ENCODE peak calls at places on chromosomes 11 and 22, in eight cellular contexts. One of them, this sample, is unnamed.

GRCh38 chr22:45211848-45212247 is 28.8 kb downstream of the KIAA0930 start:
- DNase-seq in cardiac muscle cell: no peak
- DNase-seq in G401: no peak
- DNase-seq in neural crest cell: no peak
- DNase-seq in stimulated activated naive CD4-positive, alpha-beta T cell: no peak
- DNase-seq in OCI-M1: no peak
- DNase-seq in Daoy: no peak
- DNase-seq in activated naive CD4-positive, alpha-beta T cell: no peak
- DNase-seq in this sample: no peak

GRCh38 chr11:72609045-72609444 is 65.2 kb downstream of the PDE2A start:
- DNase-seq in cardiac muscle cell: peak; percentile 54
- DNase-seq in G401: no peak
- DNase-seq in neural crest cell: no peak
- DNase-seq in stimulated activated naive CD4-positive, alpha-beta T cell: no peak
- DNase-seq in OCI-M1: peak; percentile 87
- DNase-seq in Daoy: no peak
- DNase-seq in activated naive CD4-positive, alpha-beta T cell: no peak
- DNase-seq in this sample: peak; percentile 70

GRCh38 chr11:118313242-118313641 is 8.7 kb downstream of the CD3E start:
- DNase-seq in cardiac muscle cell: peak; percentile 7
- DNase-seq in G401: no peak
- DNase-seq in neural crest cell: no peak
- DNase-seq in stimulated activated naive CD4-positive, alpha-beta T cell: no peak
- DNase-seq in OCI-M1: no peak
- DNase-seq in Daoy: no peak
- DNase-seq in activated naive CD4-positive, alpha-beta T cell: no peak
- DNase-seq in this sample: peak; percentile 51

GRCh38 chr11:37623778-37624177 is 1025.7 kb upstream of the RAG2 start:
- DNase-seq in cardiac muscle cell: no peak
- DNase-seq in G401: no peak
- DNase-seq in neural crest cell: no peak
- DNase-seq in stimulated activated naive CD4-positive, alpha-beta T cell: no peak
- DNase-seq in OCI-M1: no peak
- DNase-seq in Daoy: no peak
- DNase-seq in activated naive CD4-positive, alpha-beta T cell: no peak
- DNase-seq in this sample: no peak

GRCh38 chr11:92008249-92008648 is 216.4 kb upstream of the FAT3 start:
- DNase-seq in cardiac muscle cell: no peak
- DNase-seq in G401: no peak
- DNase-seq in neural crest cell: no peak
- DNase-seq in stimulated activated naive CD4-positive, alpha-beta T cell: no peak
- DNase-seq in OCI-M1: no peak
- DNase-seq in Daoy: no peak
- DNase-seq in activated naive CD4-positive, alpha-beta T cell: no peak
- DNase-seq in this sample: no peak

GRCh38 chr11:57340228-57340627 is 2.1 kb downstream of the P2RX3 start:
- DNase-seq in cardiac muscle cell: peak; percentile 46
- DNase-seq in G401: no peak
- DNase-seq in neural crest cell: peak; percentile 39
- DNase-seq in stimulated activated naive CD4-positive, alpha-beta T cell: no peak
- DNase-seq in OCI-M1: peak; percentile 33
- DNase-seq in Daoy: peak; percentile 52
- DNase-seq in activated naive CD4-positive, alpha-beta T cell: no peak
- DNase-seq in this sample: peak; percentile 62

GRCh38 chr22:45478108-45478771 is 24.4 kb upstream of the FBLN1 start:
- DNase-seq in cardiac muscle cell: peak; percentile 30
- DNase-seq in G401: no peak
- DNase-seq in neural crest cell: no peak
- DNase-seq in stimulated activated naive CD4-positive, alpha-beta T cell: no peak
- DNase-seq in OCI-M1: no peak
- DNase-seq in Daoy: no peak
- DNase-seq in activated naive CD4-positive, alpha-beta T cell: no peak
- DNase-seq in this sample: no peak

GRCh38 chr22:33300165-33300564 is 242.0 kb upstream of the SYN3 start:
- DNase-seq in cardiac muscle cell: no peak
- DNase-seq in G401: no peak
- DNase-seq in neural crest cell: no peak
- DNase-seq in stimulated activated naive CD4-positive, alpha-beta T cell: no peak
- DNase-seq in OCI-M1: no peak
- DNase-seq in Daoy: no peak
- DNase-seq in activated naive CD4-positive, alpha-beta T cell: no peak
- DNase-seq in this sample: no peak

GRCh38 chr11:75468534-75469340 is 35.7 kb upstream of the KLHL35 start:
- DNase-seq in cardiac muscle cell: peak; percentile 93
- DNase-seq in G401: no peak
- DNase-seq in neural crest cell: peak; percentile 30
- DNase-seq in stimulated activated naive CD4-positive, alpha-beta T cell: no peak
- DNase-seq in OCI-M1: peak; percentile 68
- DNase-seq in Daoy: peak; percentile 26
- DNase-seq in activated naive CD4-positive, alpha-beta T cell: no peak
- DNase-seq in this sample: peak; percentile 28

GRCh38 chr11:65301491-65302329 is 13.0 kb upstream of the CDC42EP2 start:
- DNase-seq in cardiac muscle cell: peak; percentile 79
- DNase-seq in G401: no peak
- DNase-seq in neural crest cell: peak; percentile 58
- DNase-seq in stimulated activated naive CD4-positive, alpha-beta T cell: no peak
- DNase-seq in OCI-M1: no peak
- DNase-seq in Daoy: no peak
- DNase-seq in activated naive CD4-positive, alpha-beta T cell: no peak
- DNase-seq in this sample: no peak

GRCh38 chr11:130874396-130874795 is 41.9 kb downstream of the SNX19 start:
- DNase-seq in cardiac muscle cell: no peak
- DNase-seq in G401: no peak
- DNase-seq in neural crest cell: no peak
- DNase-seq in stimulated activated naive CD4-positive, alpha-beta T cell: no peak
- DNase-seq in OCI-M1: no peak
- DNase-seq in Daoy: peak; percentile 32
- DNase-seq in activated naive CD4-positive, alpha-beta T cell: no peak
- DNase-seq in this sample: no peak

GRCh38 chr11:117378966-117379865 is 51.6 kb downstream of the CEP164 start:
- DNase-seq in cardiac muscle cell: no peak
- DNase-seq in G401: peak; percentile 96
- DNase-seq in neural crest cell: no peak
- DNase-seq in stimulated activated naive CD4-positive, alpha-beta T cell: no peak
- DNase-seq in OCI-M1: no peak
- DNase-seq in Daoy: no peak
- DNase-seq in activated naive CD4-positive, alpha-beta T cell: no peak
- DNase-seq in this sample: no peak

GRCh38 chr22:40019681-40020080 is 24.9 kb downstream of the FAM83F start:
- DNase-seq in cardiac muscle cell: no peak
- DNase-seq in G401: no peak
- DNase-seq in neural crest cell: no peak
- DNase-seq in stimulated activated naive CD4-positive, alpha-beta T cell: no peak
- DNase-seq in OCI-M1: no peak
- DNase-seq in Daoy: no peak
- DNase-seq in activated naive CD4-positive, alpha-beta T cell: no peak
- DNase-seq in this sample: no peak

GRCh38 chr11:60870276-60870675 is 2.9 kb downstream of the ZP1 start:
- DNase-seq in cardiac muscle cell: no peak
- DNase-seq in G401: peak; percentile 70
- DNase-seq in neural crest cell: no peak
- DNase-seq in stimulated activated naive CD4-positive, alpha-beta T cell: no peak
- DNase-seq in OCI-M1: no peak
- DNase-seq in Daoy: no peak
- DNase-seq in activated naive CD4-positive, alpha-beta T cell: no peak
- DNase-seq in this sample: no peak

GRCh38 chr11:69746780-69747742 is 28.1 kb downstream of the FGF4 start:
- DNase-seq in cardiac muscle cell: peak; percentile 38
- DNase-seq in G401: no peak
- DNase-seq in neural crest cell: no peak
- DNase-seq in stimulated activated naive CD4-positive, alpha-beta T cell: no peak
- DNase-seq in OCI-M1: no peak
- DNase-seq in Daoy: no peak
- DNase-seq in activated naive CD4-positive, alpha-beta T cell: no peak
- DNase-seq in this sample: no peak

GRCh38 chr11:66976048-66976467 is 954 bp downstream of the C11orf86 start:
- DNase-seq in cardiac muscle cell: peak; percentile 43
- DNase-seq in G401: no peak
- DNase-seq in neural crest cell: peak; percentile 70
- DNase-seq in stimulated activated naive CD4-positive, alpha-beta T cell: peak; percentile 11
- DNase-seq in OCI-M1: peak; percentile 38
- DNase-seq in Daoy: peak; percentile 23
- DNase-seq in activated naive CD4-positive, alpha-beta T cell: no peak
- DNase-seq in this sample: peak; percentile 48

GRCh38 chr11:47183031-47183856 is 3.0 kb downstream of the PACSIN3 start:
- DNase-seq in cardiac muscle cell: no peak
- DNase-seq in G401: no peak
- DNase-seq in neural crest cell: no peak
- DNase-seq in stimulated activated naive CD4-positive, alpha-beta T cell: no peak
- DNase-seq in OCI-M1: no peak
- DNase-seq in Daoy: no peak
- DNase-seq in activated naive CD4-positive, alpha-beta T cell: no peak
- DNase-seq in this sample: no peak

GRCh38 chr11:441043-441417 is 781 bp downstream of the ANO9 start:
- DNase-seq in cardiac muscle cell: no peak
- DNase-seq in G401: no peak
- DNase-seq in neural crest cell: no peak
- DNase-seq in stimulated activated naive CD4-positive, alpha-beta T cell: no peak
- DNase-seq in OCI-M1: no peak
- DNase-seq in Daoy: no peak
- DNase-seq in activated naive CD4-positive, alpha-beta T cell: no peak
- DNase-seq in this sample: no peak

GRCh38 chr11:128365044-128365443 is 222.3 kb downstream of the ETS1 start:
- DNase-seq in cardiac muscle cell: peak; percentile 84
- DNase-seq in G401: no peak
- DNase-seq in neural crest cell: no peak
- DNase-seq in stimulated activated naive CD4-positive, alpha-beta T cell: no peak
- DNase-seq in OCI-M1: peak; percentile 9
- DNase-seq in Daoy: peak; percentile 32
- DNase-seq in activated naive CD4-positive, alpha-beta T cell: no peak
- DNase-seq in this sample: peak; percentile 63

GRCh38 chr11:33387996-33388395 is 130.8 kb downstream of the HIPK3 start:
- DNase-seq in cardiac muscle cell: no peak
- DNase-seq in G401: no peak
- DNase-seq in neural crest cell: no peak
- DNase-seq in stimulated activated naive CD4-positive, alpha-beta T cell: no peak
- DNase-seq in OCI-M1: no peak
- DNase-seq in Daoy: peak; percentile 37
- DNase-seq in activated naive CD4-positive, alpha-beta T cell: no peak
- DNase-seq in this sample: no peak